ENCODE peak calls at places on chromosomes 12 and 14, in five cellular contexts. L is adrenal gland, Q is SK-N-SH, E is PC-3, U is foreskin fibroblast. R is an unnamed sample.

GRCh38 chr12:22282283-22282682 is 52.2 kb downstream of the ST8SIA1 start:
- DNase-seq in L (peak; percentile 19), Q (no peak), E (peak; percentile 61), U (peak; percentile 60), R (peak; percentile 69)

GRCh38 chr14:26888592-26888991 is 290.8 kb upstream of the NOVA1 start:
- DNase-seq in L (no peak), Q (no peak), E (no peak), U (no peak), R (no peak)

GRCh38 chr12:3456809-3457208 is 34.2 kb upstream of the PRMT8 start:
- DNase-seq in L (no peak), Q (peak; percentile 30), E (no peak), U (no peak), R (no peak)

GRCh38 chr14:106506901-106507305 is 980.5 kb downstream of the TMEM121 start:
- DNase-seq in L (no peak), Q (no peak), E (no peak), U (no peak), R (no peak)

GRCh38 chr14:76227450-76228050 is 75.8 kb downstream of the GPATCH2L start:
- DNase-seq in L (no peak), Q (no peak), E (peak; percentile 81), U (peak; percentile 80), R (peak; percentile 81)

GRCh38 chr12:125983784-125984510 is 918.7 kb downstream of the AACS start:
- DNase-seq in L (no peak), Q (peak; percentile 20), E (no peak), U (no peak), R (no peak)

GRCh38 chr12:120314220-120314619 is 12.1 kb downstream of the SIRT4 start:
- DNase-seq in L (no peak), Q (no peak), E (peak; percentile 40), U (no peak), R (no peak)

GRCh38 chr14:104577457-104578301 is 1.9 kb upstream of the C14orf180 start:
- DNase-seq in L (peak; percentile 24), Q (no peak), E (no peak), U (no peak), R (no peak)

GRCh38 chr12:69350777-69351176 is 2.6 kb downstream of the LYZ start:
- DNase-seq in L (no peak), Q (no peak), E (no peak), U (no peak), R (no peak)

GRCh38 chr12:69350002-69350626 is 1.9 kb downstream of the LYZ start:
- DNase-seq in L (no peak), Q (no peak), E (no peak), U (no peak), R (no peak)

GRCh38 chr12:69354172-69354560 is 5.4 kb upstream of the YEATS4 start:
- DNase-seq in L (no peak), Q (no peak), E (no peak), U (no peak), R (no peak)

GRCh38 chr12:69352904-69353303 is 4.7 kb downstream of the LYZ start:
- DNase-seq in L (no peak), Q (no peak), E (no peak), U (no peak), R (no peak)

DNA sequence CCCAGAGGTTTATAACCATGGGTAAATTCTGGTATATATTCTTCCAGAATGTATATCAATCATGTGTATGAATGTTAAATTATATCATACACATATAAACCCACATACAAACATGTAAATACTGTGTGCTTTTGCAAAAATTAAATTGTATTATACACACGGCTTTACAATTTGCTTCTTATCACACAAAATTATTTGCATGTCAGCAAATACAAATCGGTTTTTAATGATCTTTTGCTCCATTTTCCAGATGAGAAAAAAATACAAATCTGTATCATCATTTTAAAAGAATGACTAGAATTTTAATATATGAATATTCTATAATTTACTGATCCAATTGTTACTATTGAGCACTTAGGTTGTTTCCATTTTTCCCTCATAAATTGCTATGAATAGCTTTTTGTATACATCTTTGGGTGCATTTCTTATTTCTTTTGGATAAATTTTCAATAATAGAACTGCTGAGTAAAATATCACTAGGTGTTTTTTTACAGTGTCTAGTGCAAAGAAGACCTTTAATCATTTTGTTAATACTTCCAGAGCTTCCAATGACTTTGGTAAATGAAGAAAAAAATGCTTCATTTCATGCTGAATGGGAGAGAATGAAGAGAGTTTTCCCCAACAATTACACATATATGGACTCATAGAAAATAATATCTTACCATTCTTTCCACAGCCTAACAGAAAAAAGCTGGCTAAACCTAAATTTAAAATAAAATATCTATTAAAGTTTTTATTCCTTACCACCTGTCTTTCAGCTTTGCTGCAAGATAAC is 3.5 kb downstream of the LYZ start:
- DNase-seq in L (no peak), Q (no peak), E (no peak), U (no peak), R (no peak)
- H3K4me3 ChIP-seq in L (no peak overlapping the region), Q (no peak overlapping the region), E (no peak overlapping the region), U (no peak overlapping the region), R (no peak overlapping the region)

GRCh38 chr12:99311373-99311772 is 336.2 kb upstream of the GARIN6 start:
- DNase-seq in L (no peak), Q (no peak), E (no peak), U (no peak), R (no peak)
- TF ChIP-seq CTCF in L (no peak), Q (no peak), E (no peak), U (no peak), R (no peak)

GRCh38 chr12:12505544-12506501 is 56.8 kb downstream of the DUSP16 start:
- DNase-seq in L (peak; percentile 65), Q (peak; percentile 77), E (no peak), U (peak; percentile 80), R (peak; percentile 89)
- H3K4me3 ChIP-seq in L (no peak overlapping the region), Q (peak overlapping the region; percentile 27), E (no peak overlapping the region), U (peak overlapping the region; percentile 51), R (peak overlapping the region; percentile 43)

GRCh38 chr14:24315807-24316596 is 4.7 kb downstream of the LTB4R start:
- DNase-seq in L (peak; percentile 61), Q (peak; percentile 60), E (no peak), U (no peak), R (peak; percentile 40)
- TF ChIP-seq CTCF in L (peak; percentile 16), Q (no peak), E (no peak), U (no peak), R (peak; percentile 11)

DNA sequence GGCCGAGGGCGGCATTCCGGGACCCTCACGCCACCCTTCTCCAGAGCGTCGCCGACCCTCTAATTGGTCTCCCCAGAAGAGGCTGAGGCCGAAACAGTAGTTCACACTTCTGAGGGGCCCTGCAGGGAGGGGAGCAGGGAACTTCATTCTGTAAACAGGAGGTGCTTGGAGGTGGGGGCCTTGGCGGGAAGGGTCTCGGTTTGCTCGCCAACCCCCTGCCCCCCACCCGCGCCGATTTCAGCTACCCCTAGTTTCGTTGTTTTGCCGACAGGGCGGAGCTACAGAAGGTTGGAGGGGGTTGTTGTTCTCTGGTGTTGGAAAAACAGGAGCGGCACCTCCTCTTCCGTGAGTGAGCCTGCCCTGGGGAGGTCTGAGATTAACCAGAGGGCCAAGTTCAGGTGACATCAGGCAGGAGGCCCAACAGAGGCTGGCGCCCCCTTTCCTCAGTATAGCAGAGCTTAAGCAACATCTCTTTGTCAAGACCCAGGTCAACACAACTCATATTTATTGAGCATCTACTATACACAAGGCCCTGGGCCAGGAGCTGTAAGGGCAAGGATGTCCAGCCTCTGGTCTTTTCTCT is 682 bp downstream of the ERBB3 start:
- DNase-seq in L (no peak), Q (no peak), E (peak; percentile 42), U (no peak), R (no peak)
- H3K4me3 ChIP-seq in L (no peak overlapping the region), Q (peak overlapping the region; percentile 53), E (peak overlapping the region; percentile 86), U (peak overlapping the region; percentile 76), R (peak overlapping the region; percentile 70)

R was measured in fibroblast of villous mesenchyme.